ENCODE peak calls at places on chromosome 12, in seven cellular contexts. One of them, this sample, is unnamed.

GRCh38 chr12:121668750-121669524 is 517 bp downstream of the MORN3 start:
- DNase-seq in Peyer's patch: peak
- DNase-seq in nucleus accumbens: no peak
- DNase-seq in posterior vena cava: no peak
- DNase-seq in K562: peak
- DNase-seq in HCT116: no peak
- DNase-seq in HS-5: no peak
- DNase-seq in this sample: peak

GRCh38 chr12:19482551-19483109 is 43.3 kb downstream of the AEBP2 start:
- DNase-seq in Peyer's patch: no peak
- DNase-seq in nucleus accumbens: no peak
- DNase-seq in posterior vena cava: no peak
- DNase-seq in K562: peak
- DNase-seq in HCT116: no peak
- DNase-seq in HS-5: no peak
- DNase-seq in this sample: no peak

GRCh38 chr12:118188690-118189371 is 52.9 kb downstream of the PEBP1 start:
- DNase-seq in Peyer's patch: no peak
- DNase-seq in nucleus accumbens: peak
- DNase-seq in posterior vena cava: no peak
- DNase-seq in K562: no peak
- DNase-seq in HCT116: no peak
- DNase-seq in HS-5: no peak
- DNase-seq in this sample: no peak

GRCh38 chr12:121245031-121245430 is 35.1 kb downstream of the P2RX4 start:
- DNase-seq in Peyer's patch: no peak
- DNase-seq in nucleus accumbens: no peak
- DNase-seq in posterior vena cava: no peak
- DNase-seq in K562: no peak
- DNase-seq in HCT116: no peak
- DNase-seq in HS-5: no peak
- DNase-seq in this sample: no peak

GRCh38 chr12:92574046-92574783 is 128.6 kb upstream of the PLEKHG7 start:
- DNase-seq in Peyer's patch: no peak
- DNase-seq in nucleus accumbens: no peak
- DNase-seq in posterior vena cava: no peak
- DNase-seq in K562: peak
- DNase-seq in HCT116: peak
- DNase-seq in HS-5: no peak
- DNase-seq in this sample: no peak

GRCh38 chr12:88985011-88985410 is 367.3 kb downstream of the DUSP6 start:
- DNase-seq in Peyer's patch: no peak
- DNase-seq in nucleus accumbens: no peak
- DNase-seq in posterior vena cava: no peak
- DNase-seq in K562: no peak
- DNase-seq in HCT116: no peak
- DNase-seq in HS-5: no peak
- DNase-seq in this sample: no peak

GRCh38 chr12:131596115-131596514 is 114.8 kb upstream of the SFSWAP start:
- DNase-seq in Peyer's patch: no peak
- DNase-seq in nucleus accumbens: no peak
- DNase-seq in posterior vena cava: no peak
- DNase-seq in K562: no peak
- DNase-seq in HCT116: no peak
- DNase-seq in HS-5: no peak
- DNase-seq in this sample: no peak

GRCh38 chr12:65885716-65886115 is 61.4 kb downstream of the HMGA2 start:
- DNase-seq in Peyer's patch: no peak
- DNase-seq in nucleus accumbens: no peak
- DNase-seq in posterior vena cava: no peak
- DNase-seq in K562: peak
- DNase-seq in HCT116: no peak
- DNase-seq in HS-5: no peak
- DNase-seq in this sample: no peak

GRCh38 chr12:75661927-75662326 is 150.5 kb upstream of the KRR1 start:
- DNase-seq in Peyer's patch: no peak
- DNase-seq in nucleus accumbens: no peak
- DNase-seq in posterior vena cava: no peak
- DNase-seq in K562: no peak
- DNase-seq in HCT116: no peak
- DNase-seq in HS-5: no peak
- DNase-seq in this sample: no peak

GRCh38 chr12:1587927-1588573 is 6.3 kb downstream of the FBXL14 start:
- DNase-seq in Peyer's patch: no peak
- DNase-seq in nucleus accumbens: no peak
- DNase-seq in posterior vena cava: no peak
- DNase-seq in K562: no peak
- DNase-seq in HCT116: no peak
- DNase-seq in HS-5: no peak
- DNase-seq in this sample: no peak

GRCh38 chr12:101563197-101563596 is 31.6 kb upstream of the MYBPC1 start:
- DNase-seq in Peyer's patch: no peak
- DNase-seq in nucleus accumbens: no peak
- DNase-seq in posterior vena cava: no peak
- DNase-seq in K562: no peak
- DNase-seq in HCT116: no peak
- DNase-seq in HS-5: no peak
- DNase-seq in this sample: no peak

GRCh38 chr12:50642755-50643154 is 121.1 kb upstream of the ATF1 start:
- DNase-seq in Peyer's patch: no peak
- DNase-seq in nucleus accumbens: no peak
- DNase-seq in posterior vena cava: no peak
- DNase-seq in K562: no peak
- DNase-seq in HCT116: no peak
- DNase-seq in HS-5: no peak
- DNase-seq in this sample: no peak

GRCh38 chr12:76669981-76670380 is 93.9 kb upstream of the ZDHHC17 start:
- DNase-seq in Peyer's patch: no peak
- DNase-seq in nucleus accumbens: no peak
- DNase-seq in posterior vena cava: no peak
- DNase-seq in K562: no peak
- DNase-seq in HCT116: no peak
- DNase-seq in HS-5: no peak
- DNase-seq in this sample: no peak

This sample was measured in body of pancreas.